ENCODE peak calls at places on chromosome 20, in six cellular contexts. F, Q, L, N, B and P are unnamed samples.

GRCh38 chr20:34689486-34689885 is 12.6 kb upstream of the PIGU start:
- DNase-seq in F (no peak), Q (no peak), L (no peak), N (peak), B (no peak), P (no peak)

GRCh38 chr20:25421107-25421506 is 13.6 kb downstream of the GINS1 start:
- DNase-seq in F (no peak), Q (no peak), L (no peak), N (no peak), B (no peak), P (no peak)

GRCh38 chr20:36548704-36549627 is 7.6 kb downstream of the MYL9 start:
- DNase-seq in F (no peak), Q (no peak), L (no peak), N (no peak), B (no peak), P (no peak)

GRCh38 chr20:21102691-21103311 is 3.4 kb downstream of the LINC00237 start:
- DNase-seq in F (no peak), Q (peak), L (peak), N (no peak), B (no peak), P (peak)

GRCh38 chr20:34389206-34389953 is 26.3 kb downstream of the ITCH start:
- DNase-seq in F (no peak), Q (no peak), L (no peak), N (no peak), B (no peak), P (no peak)

GRCh38 chr20:57911512-57912226 is 201.9 kb upstream of the PMEPA1 start:
- DNase-seq in F (no peak), Q (no peak), L (no peak), N (no peak), B (peak), P (no peak)

GRCh38 chr20:49230021-49230420 is 10.8 kb downstream of the DDX27 start:
- DNase-seq in F (no peak), Q (no peak), L (no peak), N (no peak), B (no peak), P (no peak)

GRCh38 chr20:43590392-43591303 is at the start of gene IFT52:
- DNase-seq in F (peak), Q (peak), L (peak), N (peak), B (peak), P (peak)

GRCh38 chr20:63554361-63555278 is 661 bp downstream of the FNDC11 start:
- DNase-seq in F (no peak), Q (no peak), L (no peak), N (no peak), B (no peak), P (no peak)

GRCh38 chr20:62920039-62920645 is 6.2 kb downstream of the DIDO1 start:
- DNase-seq in F (no peak), Q (no peak), L (no peak), N (no peak), B (no peak), P (no peak)

GRCh38 chr20:39070484-39071231 is 108.5 kb downstream of the DHX35 start:
- DNase-seq in F (no peak), Q (no peak), L (no peak), N (peak), B (no peak), P (no peak)

GRCh38 chr20:46341374-46342044 is 33.2 kb upstream of the CDH22 start:
- DNase-seq in F (no peak), Q (no peak), L (no peak), N (no peak), B (no peak), P (no peak)

GRCh38 chr20:14644698-14645097 is 307.3 kb upstream of the FLRT3 start:
- DNase-seq in F (no peak), Q (no peak), L (no peak), N (no peak), B (no peak), P (no peak)

DNA sequence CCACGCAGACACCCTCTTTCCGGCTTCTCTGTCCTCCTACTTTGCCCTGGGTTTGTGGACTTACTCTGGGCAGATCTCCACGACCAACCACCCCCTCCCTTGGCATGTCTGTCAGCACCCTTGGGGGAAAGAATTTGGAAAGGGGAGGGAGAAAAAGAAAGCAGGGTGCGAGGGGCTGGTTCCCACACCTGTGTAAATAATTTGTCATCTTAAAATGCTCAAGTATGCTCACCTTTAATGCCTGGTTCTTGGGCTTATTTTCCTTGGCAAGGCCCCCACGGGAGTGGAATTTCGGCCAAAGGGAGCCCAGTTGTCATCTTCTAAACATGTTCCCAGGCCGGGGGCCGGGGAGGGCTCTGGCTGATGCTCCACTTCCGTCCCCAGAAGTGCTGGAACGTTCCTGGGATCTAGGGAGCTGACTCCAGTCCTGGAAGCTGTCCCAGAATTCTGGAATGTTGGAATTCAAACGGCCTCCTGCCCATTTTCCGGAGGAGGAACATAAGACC is 122.1 kb downstream of the CEBPB start:
- DNase-seq in F (no peak), Q (peak), L (no peak), N (peak), B (peak), P (peak)
- TF ChIP-seq POLR2AphosphoS5 in F (no peak), Q (peak), L (no peak), N (no peak), B (peak), P (peak)

GRCh38 chr20:31721408-31722332 is 998 bp downstream of the BCL2L1 start:
- DNase-seq in F (no peak), Q (peak), L (no peak), N (peak), B (no peak), P (peak)

GRCh38 chr20:31719644-31720485 is 2.8 kb downstream of the BCL2L1 start:
- DNase-seq in F (no peak), Q (peak), L (no peak), N (no peak), B (no peak), P (peak)

GRCh38 chr20:31720486-31721407 is 1.9 kb downstream of the BCL2L1 start:
- DNase-seq in F (no peak), Q (peak), L (no peak), N (peak), B (no peak), P (peak)

GRCh38 chr20:31722388-31723281 is at the start of gene BCL2L1:
- DNase-seq in F (no peak), Q (peak), L (no peak), N (peak), B (peak), P (peak)

DNA sequence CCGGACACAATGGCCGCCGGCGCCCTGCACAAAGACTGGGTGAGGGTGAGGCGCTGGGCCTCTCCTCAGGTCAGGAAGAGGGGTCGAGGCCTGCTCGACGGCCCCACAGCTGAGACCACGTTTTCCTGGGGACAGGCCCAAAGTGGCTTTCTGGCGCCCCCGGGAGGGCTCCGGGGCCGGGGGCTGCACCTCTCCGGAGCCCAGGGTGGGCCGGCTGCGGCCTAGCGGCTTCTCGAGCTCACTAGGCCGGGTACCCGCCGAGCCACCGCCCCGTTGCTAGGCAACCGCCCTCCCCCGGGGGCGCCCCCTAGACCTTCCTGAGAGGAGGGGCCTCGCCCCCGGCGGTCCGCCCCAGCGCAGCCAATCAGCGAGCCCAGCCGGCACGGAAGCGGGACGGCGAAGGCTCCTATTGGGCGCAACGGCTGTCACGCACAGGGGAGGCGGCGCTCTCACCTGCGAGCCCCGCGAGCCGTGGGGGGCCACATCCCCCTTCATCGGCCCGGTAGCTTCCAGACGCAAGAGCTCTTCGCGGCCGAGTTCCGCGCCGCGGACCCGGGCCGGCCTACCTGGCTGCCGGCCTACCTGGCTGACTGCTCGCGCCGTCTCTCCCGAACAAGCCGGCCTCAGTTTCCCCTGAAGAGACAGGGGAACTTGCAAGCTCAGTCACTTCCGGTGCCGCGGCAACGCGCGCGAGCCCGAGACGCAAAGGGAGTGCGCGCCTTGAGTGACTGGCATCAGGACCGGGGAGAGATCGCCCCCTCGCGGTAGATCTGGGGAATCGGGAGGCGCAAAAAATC is 812 bp upstream of the BCL2L1 start:
- DNase-seq in F (peak), Q (peak), L (peak), N (peak), B (peak), P (peak)
- TF ChIP-seq POLR2A in F (peak), Q (peak), L (peak), N (no peak), B (no peak), P (peak)

GRCh38 chr20:1879934-1880333 is 15.3 kb upstream of the SIRPA start:
- DNase-seq in F (no peak), Q (no peak), L (no peak), N (no peak), B (no peak), P (no peak)

GRCh38 chr20:1881240-1881835 is 13.9 kb upstream of the SIRPA start:
- DNase-seq in F (no peak), Q (no peak), L (no peak), N (no peak), B (no peak), P (no peak)

GRCh38 chr20:1880529-1881239 is 14.5 kb upstream of the SIRPA start:
- DNase-seq in F (no peak), Q (no peak), L (no peak), N (no peak), B (no peak), P (no peak)

GRCh38 chr20:1883986-1884385 is 11.2 kb upstream of the SIRPA start:
- DNase-seq in F (no peak), Q (no peak), L (no peak), N (no peak), B (no peak), P (no peak)

DNA sequence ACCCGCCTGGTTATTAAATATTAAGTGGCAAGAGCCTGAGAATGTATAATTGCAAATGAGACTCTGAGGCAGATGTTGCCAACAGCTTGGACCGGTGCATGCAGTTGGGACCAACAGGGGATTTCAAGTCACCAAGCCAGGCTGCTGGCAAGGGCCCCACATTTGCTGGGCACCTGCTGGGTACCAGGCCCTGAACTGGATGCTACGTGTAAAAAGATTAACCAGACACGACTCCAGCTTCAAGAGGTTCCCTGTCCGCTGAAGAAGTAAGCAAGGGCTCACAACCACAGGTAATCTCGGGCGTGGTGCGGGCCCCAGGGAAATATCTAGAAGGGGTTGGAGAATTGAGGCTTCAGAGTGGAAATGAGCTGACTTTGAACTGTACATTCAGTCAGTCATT is 13.2 kb upstream of the SIRPA start:
- DNase-seq in F (no peak), Q (no peak), L (no peak), N (no peak), B (no peak), P (no peak)
- TF ChIP-seq POLR2AphosphoS5 in F (no peak), Q (no peak), L (no peak), N (no peak), B (no peak), P (no peak)

GRCh38 chr20:17566345-17566744 is 3.5 kb upstream of the DSTN start:
- DNase-seq in F (no peak), Q (no peak), L (no peak), N (no peak), B (no peak), P (no peak)

GRCh38 chr20:17569616-17570346 is at the start of gene DSTN:
- DNase-seq in F (peak), Q (peak), L (peak), N (peak), B (peak), P (peak)

GRCh38 chr20:17570347-17571152 is 675 bp downstream of the DSTN start:
- DNase-seq in F (no peak), Q (peak), L (peak), N (peak), B (peak), P (peak)

GRCh38 chr20:17568972-17569471 is 853 bp upstream of the DSTN start:
- DNase-seq in F (peak), Q (peak), L (peak), N (peak), B (peak), P (peak)

DNA sequence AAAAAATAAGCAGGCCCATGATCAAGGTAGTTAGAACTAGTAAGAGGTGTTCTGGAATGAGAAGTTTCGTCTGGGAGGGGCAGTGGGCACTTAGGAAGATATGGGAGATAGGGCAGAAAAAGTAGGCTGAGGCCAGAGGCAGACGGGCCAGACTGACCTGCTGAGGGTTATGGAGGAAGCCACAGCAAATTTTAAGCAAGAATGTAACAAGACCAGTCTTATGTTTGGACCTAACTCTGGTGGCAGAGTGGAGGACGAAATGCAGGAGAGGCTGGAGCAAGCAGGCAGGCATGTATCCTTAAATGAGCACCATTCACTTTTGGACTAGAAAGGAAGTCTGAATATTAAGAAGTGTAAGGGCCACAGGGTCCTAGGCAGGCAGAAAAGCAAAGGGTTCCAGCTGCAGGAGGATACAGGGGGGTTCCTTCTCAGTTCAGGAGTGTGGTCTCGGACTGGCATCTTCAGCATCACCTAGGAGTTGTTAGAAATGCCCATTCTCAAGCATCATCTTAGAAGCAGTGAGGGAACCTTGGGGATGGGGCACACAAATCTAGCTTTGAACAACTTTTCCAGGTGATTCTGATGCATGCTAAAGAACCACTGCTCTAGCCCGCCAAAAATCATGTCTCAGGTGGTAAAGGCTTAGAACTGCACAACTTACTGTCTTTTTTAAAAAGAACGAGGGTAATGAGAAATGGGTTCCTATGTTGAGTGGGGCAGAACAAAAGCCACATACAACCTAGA is 1.7 kb upstream of the DSTN start:
- DNase-seq in F (no peak), Q (no peak), L (no peak), N (peak), B (no peak), P (no peak)
- TF ChIP-seq POLR2A in F (no peak), Q (no peak), L (no peak), N (no peak), B (no peak), P (no peak)

GRCh38 chr20:19849341-19850189 is 91.5 kb downstream of the RIN2 start:
- DNase-seq in F (no peak), Q (no peak), L (no peak), N (peak), B (no peak), P (no peak)
- TF ChIP-seq POLR2AphosphoS5 in F (no peak), Q (no peak), L (no peak), N (no peak), B (no peak), P (no peak)